ENCODE peak calls at places on chromosome 11, in eight cellular contexts. O is amniotic stem cell; R is ovary; K is stromal cell of bone marrow; G is dorsolateral prefrontal cortex; W is activated naive CD4-positive, alpha-beta T cell treated with anti-CD3 and anti-CD28 coated beads, Interleukin-2, amount 10 ng/mL, durations not matched to agents 7 days and 5 days; S is midbrain; H is head of caudate nucleus. T is an unnamed sample.
A peak's percentile ranks its signal among the peaks of the same experiment; 100 is the strongest.

GRCh38 chr11:33785609-33786008 is 11.3 kb upstream of the FBXO3 start:
- DNase-seq in R (no peak), G (no peak), H (no peak), O (no peak), S (no peak), K (no peak), W (no peak), T (no peak)

GRCh38 chr11:59053387-59053786 is 32.7 kb upstream of the GLYATL1B start:
- DNase-seq in W (peak; percentile 87), S (peak; percentile 65), H (peak; percentile 69), R (no peak), G (peak; percentile 58), O (peak; percentile 38), K (peak; percentile 17), T (peak; percentile 61)

GRCh38 chr11:12968101-12968500 is 41.0 kb upstream of the RASSF10 start:
- DNase-seq in O (no peak), S (no peak), H (no peak), W (no peak), G (no peak), R (no peak), K (no peak), T (no peak)

GRCh38 chr11:70005107-70005818 is 72.9 kb upstream of the ANO1 start:
- DNase-seq in S (no peak), H (no peak), R (no peak), K (no peak), G (no peak), O (peak; percentile 48), W (no peak), T (no peak)

GRCh38 chr11:18347471-18348125 is 25.2 kb downstream of the GTF2H1 start:
- DNase-seq in H (no peak), R (no peak), G (no peak), S (no peak), O (peak; percentile 83), K (peak; percentile 56), W (no peak), T (no peak)

GRCh38 chr11:59943996-59944395 is 5.8 kb downstream of the OOSP1 start:
- DNase-seq in S (no peak), K (no peak), R (no peak), G (no peak), H (no peak), O (no peak), W (no peak), T (no peak)

GRCh38 chr11:68525930-68526329 is 65.4 kb downstream of the PPP6R3 start:
- DNase-seq in S (no peak), G (no peak), R (no peak), W (no peak), K (no peak), O (no peak), H (no peak), T (no peak)

GRCh38 chr11:16799890-16800289 is 61.4 kb downstream of the C11orf58 start:
- DNase-seq in O (no peak), S (no peak), K (no peak), W (no peak), G (no peak), R (no peak), H (no peak), T (no peak)

GRCh38 chr11:59615132-59615636 is 390 bp downstream of the OSBP start:
- DNase-seq in R (peak; percentile 30), O (no peak), W (peak; percentile 80), G (peak; percentile 53), H (peak; percentile 67), S (peak; percentile 3), K (no peak), T (peak; percentile 71)

GRCh38 chr11:44629732-44630345 is 64.4 kb downstream of the CD82 start:
- DNase-seq in O (no peak), H (no peak), R (no peak), G (peak; percentile 24), W (no peak), K (no peak), S (peak; percentile 75), T (no peak)

GRCh38 chr11:86099727-86100320 is 30.9 kb upstream of the PICALM start:
- DNase-seq in O (no peak), G (no peak), S (no peak), R (no peak), H (no peak), W (no peak), K (no peak), T (no peak)

GRCh38 chr11:126968915-126969314 is 31.7 kb downstream of the KIRREL3 start:
- DNase-seq in S (no peak), H (peak; percentile 60), O (no peak), G (no peak), R (no peak), W (no peak), K (no peak), T (no peak)

GRCh38 chr11:7893792-7894191 is 37.3 kb downstream of the OR10A6 start:
- DNase-seq in H (no peak), R (no peak), O (no peak), S (no peak), G (no peak), W (no peak), K (no peak), T (no peak)

GRCh38 chr11:120013325-120014250 is 124.3 kb downstream of the TRIM29 start:
- DNase-seq in W (no peak), R (no peak), O (no peak), G (peak; percentile 74), K (peak; percentile 2), H (peak; percentile 70), S (peak; percentile 72), T (no peak)

GRCh38 chr11:2206291-2206690 is 34.7 kb upstream of the TH start:
- DNase-seq in R (peak; percentile 3), O (no peak), K (no peak), H (no peak), W (peak; percentile 14), G (peak; percentile 4), S (no peak), T (no peak)

GRCh38 chr11:94203070-94203469 is 74.4 kb downstream of the PANX1 start:
- DNase-seq in H (no peak), G (no peak), W (no peak), O (no peak), R (no peak), S (no peak), K (no peak), T (no peak)

GRCh38 chr11:114135737-114136151 is 76.2 kb downstream of the ZBTB16 start:
- DNase-seq in K (no peak), H (no peak), R (no peak), O (no peak), G (no peak), W (no peak), S (no peak), T (no peak)

GRCh38 chr11:25860677-25861445 is 471.1 kb upstream of the ANO3 start:
- DNase-seq in K (peak; percentile 1), G (no peak), H (no peak), O (no peak), W (no peak), S (no peak), R (no peak), T (no peak)